ENCODE peak calls at places on chromosomes 7 and 10, in six cellular contexts. One of them, this sample, is unnamed.
A peak's percentile ranks its signal among the peaks of the same experiment; 100 is the strongest.

GRCh38 chr7:54877683-54878082 is 118.7 kb upstream of the SEC61G start:
- DNase-seq in neural progenitor cell: no peak
- DNase-seq in PC-3: peak; percentile 54
- DNase-seq in hepatocyte: no peak
- DNase-seq in PC-9: peak; percentile 35
- DNase-seq in HCT116: peak; percentile 7
- DNase-seq in this sample: peak; percentile 40

GRCh38 chr7:101595766-101596537 is 33.1 kb downstream of the MYL10 start:
- DNase-seq in PC-3: no peak
- DNase-seq in PC-9: no peak
- DNase-seq in neural progenitor cell: no peak
- DNase-seq in HCT116: no peak
- DNase-seq in hepatocyte: no peak
- DNase-seq in this sample: no peak

GRCh38 chr7:43164757-43165156 is 52.3 kb downstream of the HECW1 start:
- DNase-seq in PC-9: no peak
- DNase-seq in neural progenitor cell: no peak
- DNase-seq in PC-3: peak; percentile 91
- DNase-seq in HCT116: peak; percentile 39
- DNase-seq in hepatocyte: peak; percentile 23
- DNase-seq in this sample: peak; percentile 99

GRCh38 chr10:60479305-60480020 is 89.8 kb upstream of the ANK3 start:
- DNase-seq in hepatocyte: no peak
- DNase-seq in PC-3: peak; percentile 72
- DNase-seq in HCT116: no peak
- DNase-seq in PC-9: no peak
- DNase-seq in neural progenitor cell: no peak
- DNase-seq in this sample: peak; percentile 27

GRCh38 chr10:26805567-26806245 is 55.1 kb downstream of the ABI1 start:
- DNase-seq in neural progenitor cell: no peak
- DNase-seq in PC-3: no peak
- DNase-seq in HCT116: no peak
- DNase-seq in hepatocyte: peak; percentile 11
- DNase-seq in PC-9: no peak
- DNase-seq in this sample: peak; percentile 37

GRCh38 chr7:141989996-141990395 is 5.7 kb upstream of the MGAM start:
- DNase-seq in PC-3: no peak
- DNase-seq in neural progenitor cell: no peak
- DNase-seq in hepatocyte: no peak
- DNase-seq in PC-9: no peak
- DNase-seq in HCT116: no peak
- DNase-seq in this sample: no peak

GRCh38 chr10:89078729-89079672 is 88.4 kb downstream of the FAS start:
- DNase-seq in hepatocyte: no peak
- DNase-seq in HCT116: no peak
- DNase-seq in PC-3: no peak
- DNase-seq in neural progenitor cell: no peak
- DNase-seq in PC-9: no peak
- DNase-seq in this sample: no peak

GRCh38 chr10:63261496-63261895 is 128.4 kb downstream of the NRBF2 start:
- DNase-seq in hepatocyte: no peak
- DNase-seq in neural progenitor cell: no peak
- DNase-seq in PC-9: no peak
- DNase-seq in PC-3: peak; percentile 32
- DNase-seq in HCT116: no peak
- DNase-seq in this sample: no peak

GRCh38 chr7:71604818-71605414 is 473.0 kb downstream of the GALNT17 start:
- DNase-seq in neural progenitor cell: no peak
- DNase-seq in hepatocyte: no peak
- DNase-seq in PC-3: no peak
- DNase-seq in HCT116: no peak
- DNase-seq in PC-9: no peak
- DNase-seq in this sample: no peak

GRCh38 chr10:103147645-103148044 is 45.4 kb downstream of the NT5C2 start:
- DNase-seq in PC-3: no peak
- DNase-seq in PC-9: no peak
- DNase-seq in hepatocyte: no peak
- DNase-seq in HCT116: no peak
- DNase-seq in neural progenitor cell: no peak
- DNase-seq in this sample: no peak

GRCh38 chr7:100489824-100490223 is 6.1 kb downstream of the NYAP1 start:
- DNase-seq in PC-3: peak; percentile 35
- DNase-seq in hepatocyte: peak; percentile 96
- DNase-seq in PC-9: peak; percentile 40
- DNase-seq in HCT116: no peak
- DNase-seq in neural progenitor cell: peak; percentile 100
- DNase-seq in this sample: peak; percentile 44

GRCh38 chr10:61904711-61905445 is 3.4 kb downstream of the ARID5B start:
- DNase-seq in hepatocyte: peak; percentile 79
- DNase-seq in HCT116: no peak
- DNase-seq in neural progenitor cell: peak; percentile 16
- DNase-seq in PC-9: peak; percentile 22
- DNase-seq in PC-3: peak; percentile 96
- DNase-seq in this sample: peak; percentile 90

GRCh38 chr7:97844036-97844435 is 28.2 kb downstream of the ASNS start:
- DNase-seq in PC-9: no peak
- DNase-seq in PC-3: peak; percentile 38
- DNase-seq in neural progenitor cell: no peak
- DNase-seq in hepatocyte: no peak
- DNase-seq in HCT116: peak; percentile 16
- DNase-seq in this sample: no peak

GRCh38 chr7:110801502-110801901 is 289.4 kb upstream of the LRRN3 start:
- DNase-seq in HCT116: no peak
- DNase-seq in neural progenitor cell: no peak
- DNase-seq in PC-3: no peak
- DNase-seq in hepatocyte: no peak
- DNase-seq in PC-9: no peak
- DNase-seq in this sample: no peak

GRCh38 chr7:140176271-140176701 is 497 bp downstream of the KDM7A start:
- DNase-seq in PC-9: no peak
- DNase-seq in neural progenitor cell: peak; percentile 58
- DNase-seq in hepatocyte: peak; percentile 58
- DNase-seq in PC-3: no peak
- DNase-seq in HCT116: no peak
- DNase-seq in this sample: no peak

GRCh38 chr7:5495581-5496375 is 72.1 kb upstream of the TNRC18 start:
- DNase-seq in hepatocyte: no peak
- DNase-seq in PC-3: peak; percentile 47
- DNase-seq in PC-9: no peak
- DNase-seq in HCT116: no peak
- DNase-seq in neural progenitor cell: no peak
- DNase-seq in this sample: peak; percentile 50

GRCh38 chr10:98748298-98748697 is 301.6 kb upstream of the HPS1 start:
- DNase-seq in hepatocyte: peak; percentile 53
- DNase-seq in neural progenitor cell: peak; percentile 65
- DNase-seq in PC-9: no peak
- DNase-seq in HCT116: peak; percentile 37
- DNase-seq in PC-3: peak; percentile 42
- DNase-seq in this sample: peak; percentile 23

GRCh38 chr7:3426064-3426463 is 125.0 kb downstream of the SDK1 start:
- DNase-seq in HCT116: no peak
- DNase-seq in PC-9: no peak
- DNase-seq in PC-3: no peak
- DNase-seq in hepatocyte: no peak
- DNase-seq in neural progenitor cell: no peak
- DNase-seq in this sample: no peak

GRCh38 chr7:40775877-40776276 is 641.1 kb downstream of the SUGCT start:
- DNase-seq in PC-9: no peak
- DNase-seq in PC-3: no peak
- DNase-seq in neural progenitor cell: no peak
- DNase-seq in HCT116: no peak
- DNase-seq in hepatocyte: no peak
- DNase-seq in this sample: no peak

GRCh38 chr10:30763933-30764332 is 134.4 kb upstream of the LYZL2 start:
- DNase-seq in neural progenitor cell: no peak
- DNase-seq in HCT116: no peak
- DNase-seq in PC-3: no peak
- DNase-seq in hepatocyte: no peak
- DNase-seq in PC-9: no peak
- DNase-seq in this sample: no peak

GRCh38 chr10:8138471-8138870 is 84.0 kb downstream of the GATA3 start:
- DNase-seq in PC-3: peak; percentile 68
- DNase-seq in neural progenitor cell: no peak
- DNase-seq in HCT116: no peak
- DNase-seq in PC-9: no peak
- DNase-seq in hepatocyte: no peak
- DNase-seq in this sample: peak; percentile 83

GRCh38 chr10:17427201-17427600 is 27.2 kb downstream of the ST8SIA6 start:
- DNase-seq in hepatocyte: no peak
- DNase-seq in PC-9: no peak
- DNase-seq in neural progenitor cell: no peak
- DNase-seq in HCT116: no peak
- DNase-seq in PC-3: no peak
- DNase-seq in this sample: no peak

GRCh38 chr10:17429490-17429889 is 24.9 kb downstream of the ST8SIA6 start:
- DNase-seq in PC-9: no peak
- DNase-seq in PC-3: no peak
- DNase-seq in HCT116: no peak
- DNase-seq in neural progenitor cell: no peak
- DNase-seq in hepatocyte: no peak
- DNase-seq in this sample: no peak

GRCh38 chr10:17426263-17426600 is 28.2 kb downstream of the ST8SIA6 start:
- DNase-seq in hepatocyte: no peak
- DNase-seq in HCT116: no peak
- DNase-seq in PC-9: no peak
- DNase-seq in neural progenitor cell: no peak
- DNase-seq in PC-3: no peak
- DNase-seq in this sample: no peak

GRCh38 chr10:17428616-17429097 is 25.7 kb downstream of the ST8SIA6 start:
- DNase-seq in PC-9: no peak
- DNase-seq in HCT116: no peak
- DNase-seq in neural progenitor cell: no peak
- DNase-seq in hepatocyte: no peak
- DNase-seq in PC-3: no peak
- DNase-seq in this sample: no peak

DNA sequence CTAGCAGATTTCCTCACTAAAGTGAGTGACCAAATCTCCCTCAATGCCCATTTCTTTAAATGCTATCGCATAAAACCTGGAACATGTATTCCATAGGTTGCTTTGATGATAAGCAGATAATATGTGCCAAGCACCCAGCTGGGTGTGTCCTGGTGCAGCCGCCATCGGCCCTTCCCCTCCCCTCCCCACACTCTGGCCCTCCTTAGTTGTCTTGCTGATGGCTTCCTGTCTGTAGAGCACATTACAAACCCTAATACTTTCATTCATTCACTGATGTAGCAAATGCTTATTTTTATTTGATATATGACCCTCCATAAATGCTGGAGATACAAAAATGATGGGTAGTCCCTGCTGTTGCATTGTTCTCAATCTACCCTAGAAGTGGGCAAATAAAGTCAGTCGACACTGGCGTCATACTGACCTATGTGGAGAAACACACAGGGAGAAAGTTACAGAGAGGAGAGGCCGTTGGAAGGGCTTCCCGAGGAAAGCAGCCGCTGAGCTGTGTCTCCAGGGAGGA is 26.2 kb downstream of the ST8SIA6 start:
- DNase-seq in hepatocyte: no peak
- DNase-seq in HCT116: no peak
- DNase-seq in PC-3: no peak
- DNase-seq in PC-9: no peak
- DNase-seq in neural progenitor cell: peak; percentile 42
- DNase-seq in this sample: no peak
- TF ChIP-seq EZH2 in hepatocyte: no peak
- TF ChIP-seq EZH2 in HCT116: no peak
- TF ChIP-seq EZH2 in PC-3: no peak
- TF ChIP-seq EZH2 in PC-9: no peak
- TF ChIP-seq EZH2 in neural progenitor cell: no peak
- TF ChIP-seq EZH2 in this sample: no peak

GRCh38 chr10:59322131-59322530 is 40.2 kb downstream of the FAM13C start:
- DNase-seq in PC-9: no peak
- DNase-seq in neural progenitor cell: no peak
- DNase-seq in PC-3: no peak
- DNase-seq in HCT116: no peak
- DNase-seq in hepatocyte: peak; percentile 15
- DNase-seq in this sample: no peak

GRCh38 chr10:59323831-59324401 is 38.4 kb downstream of the FAM13C start:
- DNase-seq in HCT116: no peak
- DNase-seq in neural progenitor cell: no peak
- DNase-seq in PC-9: no peak
- DNase-seq in PC-3: no peak
- DNase-seq in hepatocyte: no peak
- DNase-seq in this sample: no peak

GRCh38 chr10:59324597-59324996 is 37.8 kb downstream of the FAM13C start:
- DNase-seq in neural progenitor cell: no peak
- DNase-seq in HCT116: no peak
- DNase-seq in hepatocyte: no peak
- DNase-seq in PC-9: no peak
- DNase-seq in PC-3: no peak
- DNase-seq in this sample: no peak

GRCh38 chr10:59323036-59323459 is 39.3 kb downstream of the FAM13C start:
- DNase-seq in neural progenitor cell: no peak
- DNase-seq in PC-9: no peak
- DNase-seq in PC-3: no peak
- DNase-seq in hepatocyte: peak; percentile 43
- DNase-seq in HCT116: no peak
- DNase-seq in this sample: no peak

GRCh38 chr10:59325116-59325515 is 37.2 kb downstream of the FAM13C start:
- DNase-seq in hepatocyte: no peak
- DNase-seq in PC-9: no peak
- DNase-seq in neural progenitor cell: no peak
- DNase-seq in HCT116: no peak
- DNase-seq in PC-3: no peak
- DNase-seq in this sample: no peak
- H3K27ac ChIP-seq in hepatocyte: no peak overlapping the region
- H3K27ac ChIP-seq in PC-9: no peak overlapping the region
- H3K27ac ChIP-seq in neural progenitor cell: no peak overlapping the region
- H3K27ac ChIP-seq in HCT116: no peak overlapping the region
- H3K27ac ChIP-seq in PC-3: no peak overlapping the region
- H3K27ac ChIP-seq in this sample: no peak overlapping the region

GRCh38 chr7:151226560-151226874 is 488 bp downstream of the ABCF2 start:
- DNase-seq in PC-3: no peak
- DNase-seq in HCT116: no peak
- DNase-seq in neural progenitor cell: no peak
- DNase-seq in hepatocyte: no peak
- DNase-seq in PC-9: no peak
- DNase-seq in this sample: no peak

GRCh38 chr7:151225948-151226510 is 976 bp downstream of the ABCF2 start:
- DNase-seq in PC-3: peak; percentile 1
- DNase-seq in HCT116: no peak
- DNase-seq in neural progenitor cell: no peak
- DNase-seq in PC-9: no peak
- DNase-seq in hepatocyte: no peak
- DNase-seq in this sample: no peak

GRCh38 chr7:151228024-151228866 is 1.2 kb upstream of the ABCF2 start:
- DNase-seq in neural progenitor cell: no peak
- DNase-seq in PC-9: no peak
- DNase-seq in hepatocyte: no peak
- DNase-seq in PC-3: no peak
- DNase-seq in HCT116: no peak
- DNase-seq in this sample: no peak

GRCh38 chr7:151229249-151229648 is 2.2 kb upstream of the ABCF2 start:
- DNase-seq in neural progenitor cell: no peak
- DNase-seq in PC-3: no peak
- DNase-seq in HCT116: no peak
- DNase-seq in hepatocyte: no peak
- DNase-seq in PC-9: no peak
- DNase-seq in this sample: no peak

GRCh38 chr7:151226875-151227782 is at the start of gene ABCF2:
- DNase-seq in neural progenitor cell: peak; percentile 99
- DNase-seq in PC-9: peak; percentile 98
- DNase-seq in hepatocyte: peak; percentile 99
- DNase-seq in PC-3: peak; percentile 98
- DNase-seq in HCT116: peak; percentile 98
- DNase-seq in this sample: peak; percentile 99
- TF ChIP-seq CTCF in neural progenitor cell: peak; percentile 4
- TF ChIP-seq CTCF in PC-9: no peak
- TF ChIP-seq CTCF in hepatocyte: peak; percentile 7
- TF ChIP-seq CTCF in PC-3: no peak
- TF ChIP-seq CTCF in HCT116: no peak
- TF ChIP-seq CTCF in this sample: no peak

GRCh38 chr7:45084901-45085618 is 3.7 kb downstream of the NACAD start:
- DNase-seq in PC-9: no peak
- DNase-seq in hepatocyte: no peak
- DNase-seq in PC-3: no peak
- DNase-seq in HCT116: no peak
- DNase-seq in neural progenitor cell: no peak
- DNase-seq in this sample: no peak
- TF ChIP-seq EZH2 in PC-9: no peak
- TF ChIP-seq EZH2 in hepatocyte: no peak
- TF ChIP-seq EZH2 in PC-3: no peak
- TF ChIP-seq EZH2 in HCT116: no peak
- TF ChIP-seq EZH2 in neural progenitor cell: no peak
- TF ChIP-seq EZH2 in this sample: no peak

This sample was measured in mammary epithelial cell.